ENCODE peak calls at places on chromosomes 5 and 9, in four cellular contexts. V, Y, W and T are unnamed samples.

GRCh38 chr5:88883059-88883565 is at the start of gene MEF2C:
- DNase-seq in V (peak; percentile 87), Y (peak; percentile 81), W (peak; percentile 74), T (peak; percentile 90)

GRCh38 chr5:2038337-2039179 is 155.8 kb upstream of the IRX4 start:
- DNase-seq in V (peak; percentile 67), Y (peak; percentile 64), W (peak; percentile 72), T (peak; percentile 24)

GRCh38 chr5:155727512-155728145 is 599.3 kb upstream of the SGCD start:
- DNase-seq in V (peak; percentile 18), Y (peak; percentile 38), W (no peak), T (no peak)

GRCh38 chr5:13566903-13567339 is 377.6 kb downstream of the DNAH5 start:
- DNase-seq in V (peak; percentile 85), Y (no peak), W (no peak), T (no peak)

GRCh38 chr5:79562351-79563246 is 48.7 kb upstream of the HOMER1 start:
- DNase-seq in V (peak; percentile 93), Y (no peak), W (no peak), T (no peak)

GRCh38 chr5:179406031-179406681 is 60.9 kb upstream of the ADAMTS2 start:
- DNase-seq in V (peak; percentile 46), Y (no peak), W (no peak), T (no peak)

GRCh38 chr9:10036095-10036494 is 576.7 kb downstream of the PTPRD start:
- DNase-seq in V (no peak), Y (no peak), W (no peak), T (no peak)

GRCh38 chr5:150511641-150512367 is 3.9 kb downstream of the NDST1 start:
- DNase-seq in V (peak; percentile 90), Y (peak; percentile 63), W (no peak), T (no peak)

GRCh38 chr9:2872307-2872940 is 28.5 kb upstream of the PUM3 start:
- DNase-seq in V (peak; percentile 56), Y (no peak), W (no peak), T (no peak)

GRCh38 chr5:129804705-129805104 is 56.8 kb downstream of the MINAR2 start:
- DNase-seq in V (no peak), Y (no peak), W (no peak), T (no peak)

GRCh38 chr9:129320575-129321311 is 142.7 kb upstream of the IER5L start:
- DNase-seq in V (peak; percentile 90), Y (peak; percentile 78), W (peak; percentile 65), T (peak; percentile 74)

GRCh38 chr9:88174324-88174723 is 36.0 kb upstream of the SPATA31C2 start:
- DNase-seq in V (peak; percentile 20), Y (no peak), W (no peak), T (no peak)

GRCh38 chr5:181020716-181021115 is 19.4 kb upstream of the BTNL9 start:
- DNase-seq in V (no peak), Y (no peak), W (no peak), T (no peak)

GRCh38 chr5:180170111-180170809 is 38.8 kb downstream of the RASGEF1C start:
- DNase-seq in V (no peak), Y (no peak), W (no peak), T (no peak)

GRCh38 chr9:123952631-123953147 is 22.8 kb upstream of the DENND1A start:
- DNase-seq in V (no peak), Y (no peak), W (no peak), T (no peak)

GRCh38 chr5:180331647-180331950 is 21.5 kb downstream of the GFPT2 start:
- DNase-seq in V (peak; percentile 71), Y (no peak), W (no peak), T (no peak)

GRCh38 chr9:18424132-18424531 is 49.8 kb upstream of the ADAMTSL1 start:
- DNase-seq in V (peak; percentile 25), Y (no peak), W (no peak), T (no peak)
- H3K27ac ChIP-seq in V (no peak overlapping the region), Y (no peak overlapping the region), W (no peak overlapping the region), T (no peak overlapping the region)

GRCh38 chr9:104784098-104784497 is 20.2 kb downstream of the NIPSNAP3B start:
- DNase-seq in V (no peak), Y (no peak), W (no peak), T (no peak)
- H3K36me3 ChIP-seq in V (no peaks in the 10 kb centered on the region), Y (peaks cover 9% of the 10 kb centered on the region), W (peaks cover 67% of the 10 kb centered on the region), T (peaks cover 37% of the 10 kb centered on the region)

GRCh38 chr5:68265347-68265746 is 49.8 kb downstream of the PIK3R1 start:
- DNase-seq in V (no peak), Y (no peak), W (no peak), T (no peak)

GRCh38 chr5:68266457-68266856 is 50.9 kb downstream of the PIK3R1 start:
- DNase-seq in V (no peak), Y (no peak), W (no peak), T (no peak)

GRCh38 chr5:68264024-68264956 is 48.7 kb downstream of the PIK3R1 start:
- DNase-seq in V (peak; percentile 60), Y (no peak), W (peak; percentile 35), T (peak; percentile 71)

GRCh38 chr5:68267044-68267443 is 51.5 kb downstream of the PIK3R1 start:
- DNase-seq in V (no peak), Y (no peak), W (no peak), T (no peak)

GRCh38 chr5:68265822-68266395 is 50.4 kb downstream of the PIK3R1 start:
- DNase-seq in V (peak; percentile 63), Y (no peak), W (no peak), T (no peak)
- H3K4me3 ChIP-seq in V (peak overlapping the region; percentile 5), Y (no peak overlapping the region), W (peak overlapping the region; percentile 3), T (no peak overlapping the region)

GRCh38 chr5:176362098-176362442 is 506 bp upstream of the KIAA1191 start:
- DNase-seq in V (no peak), Y (no peak), W (no peak), T (no peak)

GRCh38 chr5:176360894-176361436 is 599 bp downstream of the KIAA1191 start:
- DNase-seq in V (peak; percentile 52), Y (no peak), W (no peak), T (peak; percentile 28)

GRCh38 chr5:176356179-176356566 is 5.4 kb downstream of the KIAA1191 start:
- DNase-seq in V (no peak), Y (no peak), W (no peak), T (no peak)

GRCh38 chr5:176361437-176362097 is at the start of gene KIAA1191:
- DNase-seq in V (peak; percentile 94), Y (peak; percentile 98), W (peak; percentile 97), T (peak; percentile 96)

DNA sequence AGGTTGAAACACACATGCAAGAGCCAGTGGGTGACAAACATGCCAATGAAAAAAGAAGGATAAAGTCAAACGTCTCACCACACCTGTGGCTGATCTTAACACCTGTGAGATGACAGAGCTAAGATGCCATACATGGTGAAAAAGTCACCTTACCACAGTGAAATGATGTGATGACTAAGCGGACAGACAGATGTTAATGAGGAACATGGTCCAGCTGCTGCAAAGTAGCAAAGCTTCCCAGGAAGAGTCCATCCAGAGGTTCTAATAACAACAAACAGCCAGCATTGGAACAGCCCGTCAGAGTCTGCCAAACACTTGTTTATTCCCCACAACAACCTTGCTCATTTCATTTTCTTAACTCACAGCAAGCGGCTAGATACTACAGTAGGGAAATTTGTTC is 1.9 kb downstream of the KIAA1191 start:
- DNase-seq in V (peak; percentile 30), Y (no peak), W (no peak), T (no peak)
- H3K27ac ChIP-seq in V (no peak overlapping the region), Y (no peak overlapping the region), W (no peak overlapping the region), T (no peak overlapping the region)

GRCh38 chr5:83548556-83548955 is 77.0 kb downstream of the VCAN start:
- DNase-seq in V (peak; percentile 77), Y (no peak), W (no peak), T (no peak)
- H3K36me3 ChIP-seq in V (peaks cover 12% of the 10 kb centered on the region), Y (no peaks in the 10 kb centered on the region), W (no peaks in the 10 kb centered on the region), T (no peaks in the 10 kb centered on the region)

GRCh38 chr5:116944171-116944570 is 369.5 kb upstream of the SEMA6A start:
- DNase-seq in V (no peak), Y (no peak), W (no peak), T (no peak)

GRCh38 chr5:116942622-116943021 is 368.0 kb upstream of the SEMA6A start:
- DNase-seq in V (peak; percentile 13), Y (no peak), W (no peak), T (no peak)

GRCh38 chr5:116935561-116936162 is 361.0 kb upstream of the SEMA6A start:
- DNase-seq in V (no peak), Y (no peak), W (no peak), T (no peak)

GRCh38 chr5:116939641-116940040 is 365.0 kb upstream of the SEMA6A start:
- DNase-seq in V (no peak), Y (no peak), W (no peak), T (no peak)

GRCh38 chr5:116938488-116938887 is 363.9 kb upstream of the SEMA6A start:
- DNase-seq in V (no peak), Y (no peak), W (no peak), T (no peak)
- H3K4me3 ChIP-seq in V (no peak overlapping the region), Y (no peak overlapping the region), W (no peak overlapping the region), T (no peak overlapping the region)